ENCODE peak calls at places on chromosome 19, in ten cellular contexts. One of them, this sample, is unnamed.

GRCh38 chr19:45547965-45548609 is 36.5 kb downstream of the OPA3 start:
- DNase-seq in choroid plexus epithelial cell: no peak
- DNase-seq in RPMI7951: peak
- DNase-seq in CD4-positive, alpha-beta T cell: no peak
- DNase-seq in activated T-cell treated with anti-CD3 and anti-CD28 coated beads, Interleukin-2, amount 50 U/mL, for 72 hours: no peak
- DNase-seq in epithelial cell of esophagus: peak
- DNase-seq in gastrocnemius medialis: no peak
- DNase-seq in GM23338: no peak
- DNase-seq in AG08396: peak
- DNase-seq in M059J: peak
- DNase-seq in this sample: peak

GRCh38 chr19:44653977-44654784 is 10.5 kb downstream of the PVR start:
- DNase-seq in gastrocnemius medialis: peak
- DNase-seq in CD4-positive, alpha-beta T cell: peak
- DNase-seq in M059J: peak
- DNase-seq in GM23338: peak
- DNase-seq in choroid plexus epithelial cell: peak
- DNase-seq in activated T-cell treated with anti-CD3 and anti-CD28 coated beads, Interleukin-2, amount 50 U/mL, for 72 hours: peak
- DNase-seq in AG08396: peak
- DNase-seq in epithelial cell of esophagus: peak
- DNase-seq in RPMI7951: peak
- DNase-seq in this sample: peak

GRCh38 chr19:42207767-42208259 is 9.7 kb downstream of the DEDD2 start:
- DNase-seq in gastrocnemius medialis: no peak
- DNase-seq in RPMI7951: peak
- DNase-seq in activated T-cell treated with anti-CD3 and anti-CD28 coated beads, Interleukin-2, amount 50 U/mL, for 72 hours: no peak
- DNase-seq in choroid plexus epithelial cell: peak
- DNase-seq in GM23338: no peak
- DNase-seq in epithelial cell of esophagus: peak
- DNase-seq in CD4-positive, alpha-beta T cell: no peak
- DNase-seq in AG08396: peak
- DNase-seq in M059J: peak
- DNase-seq in this sample: no peak

GRCh38 chr19:49847731-49848696 is 2.9 kb upstream of the PTOV1 start:
- DNase-seq in AG08396: peak
- DNase-seq in GM23338: no peak
- DNase-seq in gastrocnemius medialis: no peak
- DNase-seq in CD4-positive, alpha-beta T cell: no peak
- DNase-seq in epithelial cell of esophagus: peak
- DNase-seq in activated T-cell treated with anti-CD3 and anti-CD28 coated beads, Interleukin-2, amount 50 U/mL, for 72 hours: no peak
- DNase-seq in RPMI7951: peak
- DNase-seq in choroid plexus epithelial cell: peak
- DNase-seq in M059J: peak
- DNase-seq in this sample: no peak

GRCh38 chr19:47228937-47229673 is 1.9 kb downstream of the BBC3 start:
- DNase-seq in gastrocnemius medialis: peak
- DNase-seq in RPMI7951: peak
- DNase-seq in activated T-cell treated with anti-CD3 and anti-CD28 coated beads, Interleukin-2, amount 50 U/mL, for 72 hours: peak
- DNase-seq in GM23338: no peak
- DNase-seq in choroid plexus epithelial cell: peak
- DNase-seq in M059J: peak
- DNase-seq in CD4-positive, alpha-beta T cell: no peak
- DNase-seq in AG08396: no peak
- DNase-seq in epithelial cell of esophagus: peak
- DNase-seq in this sample: peak

GRCh38 chr19:38145627-38146026 is 78.4 kb downstream of the DPF1 start:
- DNase-seq in RPMI7951: no peak
- DNase-seq in activated T-cell treated with anti-CD3 and anti-CD28 coated beads, Interleukin-2, amount 50 U/mL, for 72 hours: no peak
- DNase-seq in gastrocnemius medialis: peak
- DNase-seq in epithelial cell of esophagus: peak
- DNase-seq in CD4-positive, alpha-beta T cell: no peak
- DNase-seq in GM23338: no peak
- DNase-seq in AG08396: no peak
- DNase-seq in M059J: no peak
- DNase-seq in choroid plexus epithelial cell: peak
- DNase-seq in this sample: no peak

GRCh38 chr19:33301900-33302174 is 497 bp downstream of the CEBPA start:
- DNase-seq in AG08396: no peak
- DNase-seq in GM23338: peak
- DNase-seq in RPMI7951: no peak
- DNase-seq in M059J: no peak
- DNase-seq in activated T-cell treated with anti-CD3 and anti-CD28 coated beads, Interleukin-2, amount 50 U/mL, for 72 hours: no peak
- DNase-seq in epithelial cell of esophagus: no peak
- DNase-seq in gastrocnemius medialis: no peak
- DNase-seq in choroid plexus epithelial cell: no peak
- DNase-seq in CD4-positive, alpha-beta T cell: no peak
- DNase-seq in this sample: no peak

GRCh38 chr19:41367848-41368301 is 3.9 kb upstream of the B9D2 start:
- DNase-seq in GM23338: no peak
- DNase-seq in AG08396: peak
- DNase-seq in activated T-cell treated with anti-CD3 and anti-CD28 coated beads, Interleukin-2, amount 50 U/mL, for 72 hours: no peak
- DNase-seq in RPMI7951: peak
- DNase-seq in choroid plexus epithelial cell: peak
- DNase-seq in M059J: peak
- DNase-seq in epithelial cell of esophagus: peak
- DNase-seq in gastrocnemius medialis: no peak
- DNase-seq in CD4-positive, alpha-beta T cell: no peak
- DNase-seq in this sample: no peak

GRCh38 chr19:46704379-46705076 is 12.4 kb downstream of the PRKD2 start:
- DNase-seq in activated T-cell treated with anti-CD3 and anti-CD28 coated beads, Interleukin-2, amount 50 U/mL, for 72 hours: peak
- DNase-seq in GM23338: peak
- DNase-seq in choroid plexus epithelial cell: peak
- DNase-seq in CD4-positive, alpha-beta T cell: peak
- DNase-seq in M059J: peak
- DNase-seq in epithelial cell of esophagus: peak
- DNase-seq in RPMI7951: peak
- DNase-seq in AG08396: peak
- DNase-seq in gastrocnemius medialis: peak
- DNase-seq in this sample: peak

GRCh38 chr19:49599378-49600298 is 8.7 kb downstream of the PRR12 start:
- DNase-seq in gastrocnemius medialis: no peak
- DNase-seq in RPMI7951: no peak
- DNase-seq in choroid plexus epithelial cell: no peak
- DNase-seq in CD4-positive, alpha-beta T cell: no peak
- DNase-seq in epithelial cell of esophagus: no peak
- DNase-seq in activated T-cell treated with anti-CD3 and anti-CD28 coated beads, Interleukin-2, amount 50 U/mL, for 72 hours: no peak
- DNase-seq in M059J: no peak
- DNase-seq in GM23338: no peak
- DNase-seq in AG08396: no peak
- DNase-seq in this sample: no peak

GRCh38 chr19:5832527-5833216 is 6.8 kb downstream of the FUT6 start:
- DNase-seq in CD4-positive, alpha-beta T cell: no peak
- DNase-seq in M059J: no peak
- DNase-seq in choroid plexus epithelial cell: no peak
- DNase-seq in AG08396: no peak
- DNase-seq in activated T-cell treated with anti-CD3 and anti-CD28 coated beads, Interleukin-2, amount 50 U/mL, for 72 hours: no peak
- DNase-seq in gastrocnemius medialis: no peak
- DNase-seq in RPMI7951: no peak
- DNase-seq in epithelial cell of esophagus: no peak
- DNase-seq in GM23338: no peak
- DNase-seq in this sample: no peak

This sample was measured in NCI-H82.